ENCODE peak calls at places on chromosomes 11 and 22, in four cellular contexts. G is GM12878, Y is prostate gland, M is transverse colon. V is an unnamed sample.

GRCh38 chr11:30387891-30388861 is 65.3 kb downstream of the ARL14EP start:
- DNase-seq in Y (no peak), G (no peak), M (no peak), V (no peak)

GRCh38 chr11:13868710-13869403 is 93.7 kb upstream of the SPON1 start:
- DNase-seq in M (no peak), G (no peak), Y (no peak), V (no peak)

GRCh38 chr11:75155570-75156422 is 4.9 kb downstream of the SLCO2B1 start:
- DNase-seq in M (no peak), Y (no peak), G (no peak), V (no peak)

GRCh38 chr11:44326615-44327475 is 16.9 kb upstream of the ALX4 start:
- DNase-seq in G (no peak), M (no peak), Y (no peak), V (no peak)

GRCh38 chr11:96869207-96869606 is 479.4 kb downstream of the JRKL start:
- DNase-seq in M (no peak), Y (no peak), G (no peak), V (no peak)

GRCh38 chr11:2209370-2209801 is 37.8 kb upstream of the TH start:
- DNase-seq in G (no peak), Y (no peak), M (no peak), V (no peak)

GRCh38 chr11:94934362-94934761 is 39.0 kb downstream of the CWC15 start:
- DNase-seq in M (no peak), Y (no peak), G (no peak), V (no peak)

GRCh38 chr22:30423296-30423958 is 2.1 kb upstream of the MTFP1 start:
- DNase-seq in G (no peak), Y (peak; percentile 33), M (peak; percentile 56), V (no peak)

GRCh38 chr22:47386812-47387510 is 624.5 kb downstream of the TBC1D22A start:
- DNase-seq in Y (no peak), M (no peak), G (no peak), V (no peak)

GRCh38 chr11:94544832-94545640 is 1.3 kb downstream of the FUT4 start:
- DNase-seq in G (no peak), Y (peak; percentile 7), M (peak; percentile 51), V (peak; percentile 54)

GRCh38 chr11:64314146-64314804 is 3.1 kb downstream of the TRMT112 start:
- DNase-seq in G (no peak), M (no peak), Y (no peak), V (no peak)

GRCh38 chr11:66701432-66702240 is 23.9 kb upstream of the RBM4B start:
- DNase-seq in Y (no peak), M (no peak), G (no peak), V (peak; percentile 48)

GRCh38 chr22:49564666-49565515 is 262.8 kb downstream of the BRD1 start:
- DNase-seq in M (no peak), Y (no peak), G (no peak), V (no peak)

GRCh38 chr11:3942956-3943497 is 87.6 kb downstream of the STIM1 start:
- DNase-seq in G (no peak), Y (no peak), M (no peak), V (no peak)

GRCh38 chr11:1920128-1920908 is 815 bp downstream of the TNNT3 start:
- DNase-seq in M (no peak), G (no peak), Y (no peak), V (no peak)

GRCh38 chr11:132595711-132596111 is 936.6 kb downstream of the OPCML start:
- DNase-seq in G (no peak), Y (no peak), M (no peak), V (peak; percentile 70)

GRCh38 chr11:133937015-133937414 is 19.8 kb downstream of the IGSF9B start:
- DNase-seq in G (no peak), Y (no peak), M (no peak), V (no peak)

GRCh38 chr11:120119121-120119520 is 18.8 kb downstream of the TRIM29 start:
- DNase-seq in G (no peak), M (no peak), Y (no peak), V (no peak)

GRCh38 chr22:34842630-34843029 is 223.3 kb upstream of the ISX start:
- DNase-seq in G (no peak), Y (no peak), M (no peak), V (no peak)

GRCh38 chr11:221539-221938 is 14.0 kb downstream of the RIC8A start:
- DNase-seq in M (no peak), Y (no peak), G (no peak), V (no peak)

GRCh38 chr11:74682731-74683278 is 48.4 kb downstream of the CHRDL2 start:
- DNase-seq in G (no peak), M (peak; percentile 0), Y (no peak), V (no peak)

GRCh38 chr11:44221486-44221885 is 88.5 kb downstream of the ALX4 start:
- DNase-seq in Y (no peak), G (no peak), M (no peak), V (no peak)

DNA sequence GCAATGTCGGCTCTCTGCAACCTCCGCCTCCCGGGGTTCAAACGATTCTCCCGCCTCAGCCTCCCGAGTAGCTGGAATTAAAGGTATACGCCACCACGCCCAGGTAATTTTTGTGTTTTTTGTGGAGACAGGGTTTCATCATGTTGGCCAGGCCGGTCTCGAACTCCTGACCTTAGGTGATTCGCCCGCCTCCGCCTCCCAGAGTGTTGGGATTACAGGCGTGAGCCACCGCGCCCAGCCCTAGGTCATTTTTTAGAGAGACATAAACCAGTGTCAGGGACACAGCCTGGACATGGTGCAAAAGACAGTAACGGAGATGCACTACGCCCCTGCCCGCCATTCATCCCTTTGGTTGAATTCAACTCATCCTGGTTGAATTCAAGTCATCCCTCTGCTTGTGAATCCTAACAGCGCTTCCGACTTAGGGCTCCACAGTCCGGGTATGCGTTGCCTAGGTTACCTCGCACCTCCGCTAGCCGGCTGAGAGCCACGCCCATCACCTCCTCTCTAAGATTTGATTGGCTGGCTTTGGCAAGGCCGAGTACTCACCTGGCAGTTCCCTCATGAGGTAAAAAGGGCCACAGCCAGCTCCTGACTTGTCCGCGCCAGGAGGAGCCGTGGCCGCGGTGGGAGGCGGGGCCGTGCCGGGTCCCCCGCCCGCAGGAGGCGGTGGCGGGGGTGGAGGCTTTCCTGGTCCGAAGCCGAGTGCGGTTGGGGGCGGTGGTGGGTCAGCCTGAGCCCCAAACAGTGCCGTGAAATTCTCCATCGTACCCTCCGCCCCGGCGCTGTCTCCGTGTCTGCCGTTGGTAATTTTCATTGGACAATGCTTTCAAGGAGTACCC is at the start of gene MED19:
- DNase-seq in G (peak; percentile 48), Y (peak; percentile 89), M (peak; percentile 88), V (peak; percentile 87)
- TF ChIP-seq POLR2AphosphoS5 in G (peak; percentile 55), Y (no peak), M (peak; percentile 65), V (no peak)

DNA sequence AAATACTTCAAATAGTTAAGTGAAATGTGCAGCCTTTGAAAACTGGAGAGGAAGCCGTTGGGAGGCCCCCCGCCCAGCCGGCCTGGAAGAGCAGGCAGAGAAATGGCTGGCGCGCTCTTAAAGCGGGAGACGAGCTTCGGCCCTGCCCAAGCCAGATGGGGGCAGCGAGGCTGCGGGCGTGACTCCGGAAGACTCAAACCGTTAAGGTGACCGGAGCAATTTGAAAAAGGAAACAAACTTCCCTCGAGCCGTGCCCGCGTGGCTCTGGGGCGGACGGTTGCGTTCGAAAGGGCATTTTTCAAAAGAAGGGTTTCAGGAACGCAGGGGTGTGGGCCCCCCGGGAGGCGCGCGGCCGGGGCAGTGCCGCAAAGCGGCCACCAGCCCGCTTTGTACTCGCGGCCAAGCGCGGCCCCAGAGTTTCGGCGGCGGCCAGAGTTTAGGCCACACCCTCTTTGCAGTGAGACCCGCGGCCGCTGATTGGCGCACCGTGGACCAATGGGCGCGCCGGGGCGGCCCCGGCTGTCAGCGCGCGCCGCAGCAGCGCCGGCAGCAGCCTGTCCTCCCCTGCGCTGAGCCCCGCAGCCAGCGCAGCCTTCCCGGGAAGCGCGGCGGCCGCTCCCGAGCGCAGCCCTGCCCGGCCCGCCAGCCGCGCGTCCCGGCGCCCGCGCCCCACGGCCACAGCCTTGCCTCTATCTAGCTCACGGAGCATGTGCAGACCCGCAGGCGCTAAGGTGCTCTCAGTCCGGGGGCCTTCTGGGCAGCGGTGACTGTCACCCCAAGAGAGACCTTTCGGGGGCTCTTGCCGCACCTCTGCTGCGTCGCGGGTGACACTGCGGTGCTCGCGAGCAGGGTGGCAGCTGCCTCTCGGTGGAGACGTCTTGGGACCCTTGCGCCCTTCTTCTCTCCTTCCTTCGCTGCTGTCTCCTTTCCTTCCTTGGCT is at the start of gene NAV2:
- DNase-seq in M (peak; percentile 91), Y (peak; percentile 91), G (peak; percentile 20), V (peak; percentile 92)
- TF ChIP-seq POLR2A in M (peak; percentile 69), Y (peak; percentile 97), G (peak; percentile 76), V (no peak)

DNA sequence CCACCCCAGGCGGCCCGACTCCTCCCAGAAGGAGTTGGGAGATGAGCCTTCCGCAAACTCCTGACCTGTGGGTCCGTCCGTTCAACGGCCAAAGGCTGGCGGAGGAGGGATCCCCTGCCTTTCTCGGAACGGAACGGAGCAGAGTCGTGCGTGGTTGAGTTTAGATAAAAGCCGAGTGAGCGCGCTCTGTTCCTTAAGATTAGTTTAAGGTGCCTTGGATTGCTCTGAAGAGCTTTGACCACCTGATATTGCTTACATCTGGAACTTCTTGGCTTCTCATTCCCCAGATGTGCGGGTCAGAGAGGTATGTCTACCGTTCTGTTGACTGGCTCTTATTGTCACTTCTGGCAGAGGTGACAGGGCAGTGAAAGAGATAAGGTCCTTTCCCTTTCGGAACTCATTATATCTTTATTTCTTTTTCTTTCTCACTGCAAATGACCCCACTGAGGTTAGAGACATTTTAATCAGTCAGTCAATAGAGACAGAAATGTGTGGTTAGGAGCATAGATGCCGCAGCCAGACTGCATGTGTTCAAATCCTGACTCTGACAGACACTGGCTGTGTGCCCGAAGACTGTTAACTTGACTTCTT is at the start of gene TRIM6:
- DNase-seq in G (no peak), Y (peak; percentile 26), M (peak; percentile 52), V (peak; percentile 35)
- TF ChIP-seq POLR2AphosphoS5 in G (no peak), Y (no peak), M (no peak), V (no peak)

GRCh38 chr11:8838248-8838647 is 72.7 kb upstream of the AKIP1 start:
- DNase-seq in Y (no peak), M (no peak), G (no peak), V (no peak)

GRCh38 chr11:8841899-8842298 is 69.1 kb upstream of the AKIP1 start:
- DNase-seq in M (no peak), Y (no peak), G (no peak), V (no peak)

GRCh38 chr11:8839306-8839956 is 71.6 kb upstream of the AKIP1 start:
- DNase-seq in Y (no peak), G (no peak), M (no peak), V (no peak)

GRCh38 chr11:8834379-8834778 is 76.6 kb upstream of the AKIP1 start:
- DNase-seq in Y (no peak), M (no peak), G (no peak), V (no peak)

DNA sequence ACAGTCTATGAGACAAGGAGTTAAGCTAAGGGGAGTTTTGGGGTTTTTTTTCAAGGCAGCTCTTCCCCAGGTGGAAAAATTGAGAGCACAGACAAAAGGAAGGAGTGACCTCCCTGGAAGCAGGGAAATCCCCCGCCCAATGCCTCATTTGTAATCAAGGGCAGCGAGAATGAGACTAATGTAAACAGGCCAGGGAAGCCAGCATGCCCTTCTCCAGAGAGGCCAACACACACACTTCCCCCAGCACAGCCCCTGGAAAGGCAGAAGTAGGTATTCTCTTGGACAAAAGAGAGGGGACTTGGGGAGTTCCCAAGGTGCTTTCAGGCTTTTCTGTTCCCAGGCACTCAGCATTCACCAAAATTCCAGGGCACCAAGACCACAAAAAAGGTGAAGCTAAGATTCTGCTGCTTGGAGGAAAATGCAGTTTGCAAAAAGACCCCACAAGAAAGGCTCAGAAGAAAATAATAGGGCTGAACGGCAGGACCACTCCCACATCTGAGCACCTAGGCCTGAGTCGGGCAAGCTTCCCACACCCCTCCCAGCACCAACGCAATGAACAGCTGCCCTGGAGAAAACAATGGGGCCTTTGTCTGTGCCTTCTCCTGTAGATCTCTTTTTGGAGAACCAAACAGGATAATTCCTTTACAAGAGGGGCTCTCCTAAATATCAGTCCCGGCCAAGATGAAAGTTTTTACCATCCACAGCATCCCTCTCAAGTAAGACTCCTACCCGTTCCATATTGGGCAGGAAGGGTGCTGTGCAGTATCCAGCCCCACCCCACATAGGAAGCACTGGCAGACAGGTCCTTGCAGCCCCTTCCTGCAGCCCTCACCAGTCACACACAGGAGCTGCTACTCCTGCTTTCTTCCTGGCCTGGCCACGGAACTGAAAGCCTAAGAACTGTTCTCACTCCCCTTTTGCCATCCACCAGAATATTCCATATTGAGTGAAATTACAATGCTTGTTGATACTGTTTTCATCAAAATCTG is 70.7 kb upstream of the AKIP1 start:
- DNase-seq in G (no peak), M (peak; percentile 59), Y (peak; percentile 52), V (peak; percentile 76)
- TF ChIP-seq POLR2A in G (no peak), M (no peak), Y (no peak), V (no peak)

V was measured in stomach.